ENCODE peak calls at places on chromosomes 16 and 17, in four cellular contexts. One of them, this sample, is unnamed.

GRCh38 chr17:5531019-5531418 is 44.7 kb downstream of the MIS12 start:
- DNase-seq in IMR-90: no peak
- DNase-seq in ovary: no peak
- DNase-seq in sigmoid colon: no peak
- DNase-seq in this sample: no peak

GRCh38 chr16:74651841-74652240 is 14.8 kb downstream of the RFWD3 start:
- DNase-seq in sigmoid colon: no peak
- DNase-seq in ovary: no peak
- DNase-seq in IMR-90: no peak
- DNase-seq in this sample: no peak

GRCh38 chr16:23863511-23864422 is 28.0 kb downstream of the PRKCB start:
- DNase-seq in IMR-90: no peak
- DNase-seq in sigmoid colon: no peak
- DNase-seq in ovary: no peak
- DNase-seq in this sample: no peak

GRCh38 chr16:15952265-15952711 is 2.9 kb downstream of the ABCC1 start:
- DNase-seq in sigmoid colon: no peak
- DNase-seq in ovary: no peak
- DNase-seq in IMR-90: no peak
- DNase-seq in this sample: no peak

GRCh38 chr17:82489851-82490511 is 29.6 kb upstream of the FOXK2 start:
- DNase-seq in sigmoid colon: no peak
- DNase-seq in ovary: no peak
- DNase-seq in IMR-90: no peak
- DNase-seq in this sample: no peak

GRCh38 chr17:68600881-68601564 is at the start of gene FAM20A:
- DNase-seq in IMR-90: no peak
- DNase-seq in sigmoid colon: no peak
- DNase-seq in ovary: peak; percentile 54
- DNase-seq in this sample: peak; percentile 83

GRCh38 chr17:10547351-10547750 is 2.1 kb downstream of the MYH2 start:
- DNase-seq in sigmoid colon: no peak
- DNase-seq in IMR-90: no peak
- DNase-seq in ovary: no peak
- DNase-seq in this sample: no peak

GRCh38 chr16:24673155-24673554 is 56.3 kb upstream of the TNRC6A start:
- DNase-seq in IMR-90: no peak
- DNase-seq in sigmoid colon: no peak
- DNase-seq in ovary: no peak
- DNase-seq in this sample: no peak

GRCh38 chr16:10036951-10037350 is 145.3 kb downstream of the GRIN2A start:
- DNase-seq in ovary: no peak
- DNase-seq in sigmoid colon: no peak
- DNase-seq in IMR-90: no peak
- DNase-seq in this sample: no peak

GRCh38 chr16:8795096-8795495 is 2.3 kb downstream of the TMEM186 start:
- DNase-seq in sigmoid colon: no peak
- DNase-seq in ovary: no peak
- DNase-seq in IMR-90: no peak
- DNase-seq in this sample: no peak

GRCh38 chr17:72523491-72523890 is 402.7 kb downstream of the SOX9 start:
- DNase-seq in ovary: no peak
- DNase-seq in IMR-90: no peak
- DNase-seq in sigmoid colon: no peak
- DNase-seq in this sample: no peak

GRCh38 chr17:27868565-27868964 is 24.6 kb downstream of the LYRM9 start:
- DNase-seq in IMR-90: no peak
- DNase-seq in sigmoid colon: no peak
- DNase-seq in ovary: no peak
- DNase-seq in this sample: no peak

GRCh38 chr16:82061861-82062525 is 26.9 kb downstream of the HSD17B2 start:
- DNase-seq in IMR-90: peak; percentile 22
- DNase-seq in sigmoid colon: no peak
- DNase-seq in ovary: no peak
- DNase-seq in this sample: no peak

GRCh38 chr17:29246638-29247037 is at the start of gene CRYBA1:
- DNase-seq in sigmoid colon: no peak
- DNase-seq in IMR-90: no peak
- DNase-seq in ovary: no peak
- DNase-seq in this sample: no peak

GRCh38 chr16:83951544-83951943 is 1.5 kb upstream of the OSGIN1 start:
- DNase-seq in ovary: no peak
- DNase-seq in sigmoid colon: no peak
- DNase-seq in IMR-90: no peak
- DNase-seq in this sample: no peak

GRCh38 chr17:47230864-47231263 is 21.7 kb downstream of the MYL4 start:
- DNase-seq in sigmoid colon: no peak
- DNase-seq in IMR-90: no peak
- DNase-seq in ovary: no peak
- DNase-seq in this sample: no peak

GRCh38 chr17:31674717-31675349 is 184.2 kb downstream of the COPRS start:
- DNase-seq in ovary: no peak
- DNase-seq in IMR-90: peak; percentile 80
- DNase-seq in sigmoid colon: no peak
- DNase-seq in this sample: no peak

GRCh38 chr17:79822583-79823124 is 16.6 kb downstream of the CBX4 start:
- DNase-seq in IMR-90: no peak
- DNase-seq in sigmoid colon: no peak
- DNase-seq in ovary: no peak
- DNase-seq in this sample: no peak

GRCh38 chr17:50169121-50169764 is 3.4 kb downstream of the SGCA start:
- DNase-seq in ovary: no peak
- DNase-seq in sigmoid colon: no peak
- DNase-seq in IMR-90: peak; percentile 74
- DNase-seq in this sample: no peak

GRCh38 chr16:53967172-53967571 is 263.2 kb downstream of the FTO start:
- DNase-seq in ovary: no peak
- DNase-seq in sigmoid colon: no peak
- DNase-seq in IMR-90: no peak
- DNase-seq in this sample: no peak

GRCh38 chr17:32120086-32120485 is 22.2 kb upstream of the RHOT1 start:
- DNase-seq in IMR-90: no peak
- DNase-seq in sigmoid colon: no peak
- DNase-seq in ovary: no peak
- DNase-seq in this sample: no peak

GRCh38 chr16:67406628-67407027 is 9.6 kb downstream of the ZDHHC1 start:
- DNase-seq in sigmoid colon: peak; percentile 76
- DNase-seq in ovary: no peak
- DNase-seq in IMR-90: peak; percentile 91
- DNase-seq in this sample: no peak

GRCh38 chr16:63442246-63442645 is 1406.0 kb upstream of the CDH8 start:
- DNase-seq in sigmoid colon: no peak
- DNase-seq in ovary: no peak
- DNase-seq in IMR-90: no peak
- DNase-seq in this sample: peak; percentile 26

GRCh38 chr16:59635674-59636073 is 901.6 kb upstream of the GOT2 start:
- DNase-seq in sigmoid colon: no peak
- DNase-seq in ovary: no peak
- DNase-seq in IMR-90: peak; percentile 65
- DNase-seq in this sample: no peak

GRCh38 chr17:33401253-33401652 is 108.2 kb upstream of the ASIC2 start:
- DNase-seq in IMR-90: no peak
- DNase-seq in ovary: no peak
- DNase-seq in sigmoid colon: no peak
- DNase-seq in this sample: no peak

GRCh38 chr17:80869476-80869875 is 122.2 kb upstream of the CHMP6 start:
- DNase-seq in ovary: no peak
- DNase-seq in sigmoid colon: peak; percentile 8
- DNase-seq in IMR-90: no peak
- DNase-seq in this sample: no peak
- TF ChIP-seq POLR2A in ovary: no peak
- TF ChIP-seq POLR2A in sigmoid colon: no peak
- TF ChIP-seq POLR2A in IMR-90: no peak
- TF ChIP-seq POLR2A in this sample: no peak

GRCh38 chr17:75639771-75640555 is 6.7 kb downstream of the SMIM5 start:
- DNase-seq in IMR-90: no peak
- DNase-seq in sigmoid colon: no peak
- DNase-seq in ovary: no peak
- DNase-seq in this sample: no peak
- H3K4me3 ChIP-seq in IMR-90: no peak overlapping the region
- H3K4me3 ChIP-seq in sigmoid colon: no peak overlapping the region
- H3K4me3 ChIP-seq in ovary: no peak overlapping the region
- H3K4me3 ChIP-seq in this sample: no peak overlapping the region

GRCh38 chr17:14308965-14309879 is 8.3 kb downstream of the HS3ST3B1 start:
- DNase-seq in IMR-90: peak; percentile 89
- DNase-seq in sigmoid colon: peak; percentile 86
- DNase-seq in ovary: peak; percentile 86
- DNase-seq in this sample: peak; percentile 95
- H3K27ac ChIP-seq in IMR-90: peak overlapping the region; percentile 51
- H3K27ac ChIP-seq in sigmoid colon: peak overlapping the region; percentile 27
- H3K27ac ChIP-seq in ovary: peak overlapping the region; percentile 38
- H3K27ac ChIP-seq in this sample: no peak overlapping the region

GRCh38 chr16:71626858-71627213 is 852 bp downstream of the MARVELD3 start:
- DNase-seq in ovary: no peak
- DNase-seq in sigmoid colon: no peak
- DNase-seq in IMR-90: no peak
- DNase-seq in this sample: no peak
- TF ChIP-seq POLR2A in ovary: no peak
- TF ChIP-seq POLR2A in sigmoid colon: no peak
- TF ChIP-seq POLR2A in IMR-90: no peak
- TF ChIP-seq POLR2A in this sample: no peak

GRCh38 chr17:43717913-43718312 is 40.7 kb downstream of the SOST start:
- DNase-seq in sigmoid colon: no peak
- DNase-seq in IMR-90: no peak
- DNase-seq in ovary: no peak
- DNase-seq in this sample: no peak

GRCh38 chr17:43720311-43721060 is 38.1 kb downstream of the SOST start:
- DNase-seq in sigmoid colon: peak; percentile 89
- DNase-seq in IMR-90: peak; percentile 43
- DNase-seq in ovary: peak; percentile 68
- DNase-seq in this sample: peak; percentile 87

GRCh38 chr17:43721537-43722268 is 36.9 kb downstream of the SOST start:
- DNase-seq in ovary: no peak
- DNase-seq in IMR-90: peak; percentile 35
- DNase-seq in sigmoid colon: no peak
- DNase-seq in this sample: no peak

GRCh38 chr17:43722269-43722619 is 36.3 kb downstream of the SOST start:
- DNase-seq in ovary: no peak
- DNase-seq in IMR-90: no peak
- DNase-seq in sigmoid colon: no peak
- DNase-seq in this sample: no peak

DNA sequence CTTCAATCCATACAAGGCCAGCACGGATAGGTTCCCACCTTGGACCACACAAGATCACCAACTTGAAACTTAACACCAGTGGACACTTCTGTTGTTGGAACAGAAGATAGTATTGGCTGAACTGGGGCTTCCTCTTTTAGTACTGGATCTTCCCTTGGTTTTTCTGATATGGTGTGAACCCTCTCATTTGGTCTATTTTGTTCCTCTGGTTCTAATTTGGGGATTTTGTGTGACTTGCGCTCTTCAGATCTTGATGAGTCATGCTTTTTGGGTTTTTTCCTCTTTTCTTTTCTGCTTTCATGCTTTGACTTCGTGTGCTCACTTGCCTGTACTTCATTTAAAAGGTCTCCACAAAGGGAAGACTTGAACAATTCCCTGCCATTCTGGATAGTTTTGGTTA is 39.0 kb downstream of the SOST start:
- DNase-seq in sigmoid colon: no peak
- DNase-seq in IMR-90: no peak
- DNase-seq in ovary: no peak
- DNase-seq in this sample: no peak
- H3K4me3 ChIP-seq in sigmoid colon: no peak overlapping the region
- H3K4me3 ChIP-seq in IMR-90: no peak overlapping the region
- H3K4me3 ChIP-seq in ovary: no peak overlapping the region
- H3K4me3 ChIP-seq in this sample: no peak overlapping the region